ENCODE peak calls at places on chromosomes 13 and 19, in five cellular contexts. E, Z, Q, G and A are unnamed samples. For H3K27me3, the result is how much of the 10 kb centered on the place peaks cover.

GRCh38 chr19:10691178-10691881 is 9.9 kb upstream of the QTRT1 start:
- DNase-seq in E (no peak), Z (no peak), Q (no peak), G (no peak), A (no peak)

GRCh38 chr13:33284916-33285315 is 639 bp downstream of the STARD13 start:
- DNase-seq in E (no peak), Z (no peak), Q (no peak), G (no peak), A (no peak)

GRCh38 chr19:38974599-38975213 is 836 bp downstream of the FBXO17 start:
- DNase-seq in E (no peak), Z (no peak), Q (peak), G (no peak), A (no peak)

GRCh38 chr19:5046339-5047039 is 77.6 kb downstream of the KDM4B start:
- DNase-seq in E (no peak), Z (peak), Q (no peak), G (no peak), A (no peak)

GRCh38 chr13:77698211-77699058 is 948 bp downstream of the SLAIN1 start:
- DNase-seq in E (peak), Z (peak), Q (no peak), G (peak), A (peak)

GRCh38 chr13:73585236-73585635 is 526.4 kb downstream of the KLF5 start:
- DNase-seq in E (no peak), Z (no peak), Q (no peak), G (no peak), A (no peak)

GRCh38 chr13:67227131-67227983 is 2.8 kb downstream of the PCDH9 start:
- DNase-seq in E (no peak), Z (no peak), Q (no peak), G (no peak), A (no peak)

GRCh38 chr13:67303661-67304333 is 73.7 kb upstream of the PCDH9 start:
- DNase-seq in E (no peak), Z (no peak), Q (no peak), G (no peak), A (no peak)

GRCh38 chr19:44401108-44401786 is at the start of gene ZNF285:
- DNase-seq in E (peak), Z (peak), Q (peak), G (peak), A (peak)

GRCh38 chr19:7575426-7576040 is 20.1 kb upstream of the CAMSAP3 start:
- DNase-seq in E (no peak), Z (no peak), Q (no peak), G (no peak), A (no peak)

GRCh38 chr13:28147489-28147888 is 9.1 kb downstream of the PAN3 start:
- DNase-seq in E (no peak), Z (no peak), Q (no peak), G (no peak), A (no peak)

GRCh38 chr19:17475541-17476115 is 5.3 kb downstream of the SLC27A1 start:
- DNase-seq in E (no peak), Z (no peak), Q (peak), G (peak), A (peak)

GRCh38 chr19:23867895-23868294 is 46.8 kb upstream of the ZNF726 start:
- DNase-seq in E (no peak), Z (no peak), Q (no peak), G (no peak), A (no peak)

GRCh38 chr19:49335784-49336481 is 727 bp downstream of the CD37 start:
- DNase-seq in E (no peak), Z (no peak), Q (no peak), G (no peak), A (no peak)

GRCh38 chr13:66847541-66847940 is 382.6 kb downstream of the PCDH9 start:
- DNase-seq in E (no peak), Z (no peak), Q (no peak), G (no peak), A (no peak)

GRCh38 chr13:40433577-40433976 is 232.9 kb downstream of the FOXO1 start:
- DNase-seq in E (no peak), Z (no peak), Q (no peak), G (no peak), A (no peak)

GRCh38 chr13:26480246-26480855 is 77.1 kb upstream of the WASF3 start:
- DNase-seq in E (no peak), Z (no peak), Q (no peak), G (no peak), A (no peak)

GRCh38 chr19:30074741-30075460 is 132.9 kb downstream of the URI1 start:
- DNase-seq in E (no peak), Z (peak), Q (no peak), G (no peak), A (no peak)

GRCh38 chr19:49150106-49150943 is 4.9 kb downstream of the HRC start:
- DNase-seq in E (peak), Z (peak), Q (peak), G (peak), A (peak)

GRCh38 chr19:8161135-8161646 is 11.8 kb upstream of the FBN3 start:
- DNase-seq in E (no peak), Z (no peak), Q (no peak), G (no peak), A (no peak)

GRCh38 chr19:4575267-4575793 is 15.8 kb upstream of the SEMA6B start:
- DNase-seq in E (peak), Z (peak), Q (peak), G (peak), A (peak)

GRCh38 chr13:43411741-43412140 is 375.0 kb downstream of the ENOX1 start:
- DNase-seq in E (no peak), Z (no peak), Q (no peak), G (peak), A (peak)

GRCh38 chr19:38318595-38319142 is 976 bp upstream of the KCNK6 start:
- DNase-seq in E (no peak), Z (no peak), Q (no peak), G (peak), A (peak)

GRCh38 chr13:102280366-102280765 is 121.5 kb downstream of the FGF14 start:
- DNase-seq in E (no peak), Z (no peak), Q (no peak), G (no peak), A (no peak)
- H3K27me3 ChIP-seq in E (under half), Z (under half), Q (under half), G (under half), A (under half)

GRCh38 chr19:13252569-13253335 is 102.5 kb downstream of the IER2 start:
- DNase-seq in E (no peak), Z (no peak), Q (no peak), G (no peak), A (no peak)
- H3K27me3 ChIP-seq in E (under half), Z (under half), Q (under half), G (under half), A (under half)

DNA sequence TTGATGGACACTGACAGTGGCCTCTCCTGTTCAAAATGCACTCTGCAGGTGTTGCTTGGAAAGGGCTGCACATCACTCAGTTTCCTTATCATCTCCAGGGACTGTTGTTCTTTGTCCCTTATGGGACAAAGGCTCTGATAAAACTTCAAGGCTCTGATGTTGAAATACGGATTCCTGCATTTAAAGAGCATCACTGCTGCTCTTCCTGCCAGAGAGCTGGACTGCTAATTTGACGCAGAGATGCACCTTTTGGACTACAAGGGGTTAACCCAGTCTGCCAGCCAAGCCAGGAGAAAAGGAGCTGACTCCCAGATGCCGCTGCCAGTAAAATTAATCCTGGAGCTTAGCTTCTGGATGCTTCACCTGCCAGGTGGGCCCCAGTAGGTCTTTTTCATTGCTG is 952.1 kb downstream of the DIAPH3 start:
- DNase-seq in E (no peak), Z (no peak), Q (no peak), G (no peak), A (no peak)
- H3K27me3 ChIP-seq in E (under half), Z (under half), Q (under half), G (under half), A (under half)

DNA sequence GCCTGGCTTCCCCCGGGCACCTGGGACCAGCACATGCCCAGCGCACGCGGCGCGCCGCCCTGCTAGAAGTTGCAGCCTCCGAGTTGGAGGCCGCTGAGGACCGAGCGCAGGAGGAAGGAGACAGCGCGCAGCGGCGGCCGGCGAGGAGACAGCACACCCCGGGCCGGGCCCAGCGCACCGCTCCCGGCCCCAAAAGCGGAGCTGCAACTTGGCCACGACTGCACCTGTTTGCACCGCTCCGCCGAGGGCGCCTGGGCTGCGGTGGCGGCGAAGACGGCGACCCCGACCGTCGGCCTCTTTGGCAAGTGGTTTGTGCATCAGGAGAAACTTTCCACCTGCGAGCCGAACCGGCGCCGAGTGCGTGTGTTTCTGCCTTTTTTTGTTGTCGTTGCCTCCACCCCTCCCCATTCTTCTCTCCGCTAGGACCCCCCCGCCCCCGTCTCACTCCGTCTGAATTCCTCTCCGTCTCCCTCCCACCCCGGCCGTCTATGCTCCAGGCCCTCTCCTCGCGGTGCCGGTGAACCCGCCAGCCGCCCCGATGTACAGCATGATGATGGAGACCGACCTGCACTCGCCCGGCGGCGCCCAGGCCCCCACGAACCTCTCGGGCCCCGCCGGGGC is at the start of gene SOX1:
- DNase-seq in E (peak), Z (no peak), Q (no peak), G (no peak), A (no peak)
- H3K27me3 ChIP-seq in E (half or more), Z (half or more), Q (half or more), G (half or more), A (half or more)

GRCh38 chr19:42555801-42556200 is 27.5 kb upstream of the CEACAM1 start:
- DNase-seq in E (no peak), Z (no peak), Q (peak), G (no peak), A (no peak)
- H3K27me3 ChIP-seq in E (under half), Z (half or more), Q (under half), G (under half), A (under half)

GRCh38 chr19:50702870-50703829 is 16.5 kb downstream of the SHANK1 start:
- DNase-seq in E (no peak), Z (no peak), Q (no peak), G (no peak), A (no peak)
- H3K27me3 ChIP-seq in E (under half), Z (half or more), Q (under half), G (half or more), A (under half)

GRCh38 chr19:55440411-55441105 is 2.5 kb downstream of the SHISA7 start:
- DNase-seq in E (peak), Z (no peak), Q (no peak), G (no peak), A (no peak)

GRCh38 chr19:55441319-55441691 is 1.8 kb downstream of the SHISA7 start:
- DNase-seq in E (peak), Z (no peak), Q (no peak), G (no peak), A (no peak)

GRCh38 chr19:55443045-55443823 is at the start of gene SHISA7:
- DNase-seq in E (peak), Z (no peak), Q (no peak), G (no peak), A (no peak)

GRCh38 chr19:55442372-55443044 is 592 bp downstream of the SHISA7 start:
- DNase-seq in E (peak), Z (no peak), Q (no peak), G (no peak), A (no peak)

DNA sequence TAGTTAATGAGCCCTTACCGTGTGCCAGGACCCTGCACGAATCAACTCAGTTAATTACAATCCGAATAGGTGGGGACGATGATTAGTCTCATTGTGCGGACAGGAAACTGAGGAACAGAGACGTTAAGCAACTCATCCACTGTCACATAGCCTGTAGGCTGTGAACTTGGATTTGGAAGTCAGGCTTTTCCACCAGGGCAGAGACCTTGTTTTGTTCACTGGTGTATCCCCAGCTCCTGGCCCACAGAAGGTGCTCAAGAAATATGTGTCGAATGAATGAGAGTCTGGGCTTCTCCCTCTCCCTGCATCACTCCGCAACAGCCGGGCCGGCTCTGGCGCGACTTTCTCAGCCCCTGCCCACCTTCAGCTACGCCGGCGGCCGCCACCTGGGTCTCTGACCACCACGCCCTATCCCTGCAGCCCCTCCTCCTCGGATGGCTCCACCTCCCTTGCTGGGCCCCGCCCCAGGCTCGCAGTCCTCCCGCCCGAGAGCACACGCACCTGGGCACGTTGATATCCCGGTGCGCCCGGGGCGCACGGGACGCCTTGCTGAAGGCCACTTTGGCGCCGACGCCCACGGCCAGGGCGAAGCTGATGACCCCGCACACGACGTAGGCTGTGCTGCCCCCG is 1.3 kb downstream of the SHISA7 start:
- DNase-seq in E (peak), Z (no peak), Q (no peak), G (no peak), A (no peak)
- H3K27me3 ChIP-seq in E (half or more), Z (half or more), Q (under half), G (half or more), A (under half)